ENCODE peak calls at places on chromosomes 13 and 19, in eight cellular contexts. D is NCI-H2081; J is cardiac fibroblast; F is IMR-90; R is foreskin melanocyte; Q is amniotic stem cell; B is NCI-H748 treated with DMSO at 0.1 percent for 48 hours; S is stimulated activated CD8-positive, alpha-beta memory T cell treated with anti-CD3 and anti-CD28 coated beads, Interleukin-12 subunit alpha, Interleukin-12 subunit beta, amount 100 ng/mL, for 1 hour. I is an unnamed sample.

GRCh38 chr13:76993473-76993872 is 1.6 kb downstream of the CLN5 start:
- DNase-seq in D (no peak), J (no peak), F (no peak), R (no peak), Q (no peak), B (no peak), S (no peak), I (no peak)

GRCh38 chr13:46687810-46688209 is 109.2 kb downstream of the ESD start:
- DNase-seq in D (peak), J (peak), F (peak), R (peak), Q (no peak), B (peak), S (no peak), I (no peak)

GRCh38 chr19:29365836-29366417 is 153.0 kb upstream of the UQCRFS1 start:
- DNase-seq in D (no peak), J (no peak), F (no peak), R (no peak), Q (no peak), B (no peak), S (no peak), I (no peak)

GRCh38 chr19:35703343-35703742 is 1.0 kb upstream of the ZBTB32 start:
- DNase-seq in D (no peak), J (no peak), F (no peak), R (no peak), Q (no peak), B (no peak), S (no peak), I (no peak)

GRCh38 chr13:85132986-85133385 is 666.2 kb downstream of the SLITRK6 start:
- DNase-seq in D (no peak), J (no peak), F (no peak), R (no peak), Q (no peak), B (no peak), S (no peak), I (no peak)

GRCh38 chr13:31485183-31485582 is 254.1 kb upstream of the RXFP2 start:
- DNase-seq in D (no peak), J (peak), F (no peak), R (no peak), Q (no peak), B (peak), S (no peak), I (no peak)

GRCh38 chr19:9321338-9321737 is 2.6 kb upstream of the ZNF559 start:
- DNase-seq in D (no peak), J (no peak), F (no peak), R (no peak), Q (no peak), B (no peak), S (no peak), I (no peak)

GRCh38 chr13:61706899-61707298 is 291.2 kb upstream of the PCDH20 start:
- DNase-seq in D (no peak), J (no peak), F (no peak), R (no peak), Q (no peak), B (no peak), S (no peak), I (no peak)

GRCh38 chr19:58570770-58571574 is 2.2 kb downstream of the MZF1 start:
- DNase-seq in D (no peak), J (no peak), F (no peak), R (no peak), Q (no peak), B (no peak), S (no peak), I (no peak)

GRCh38 chr19:19385900-19386339 is 19.6 kb upstream of the GATAD2A start:
- DNase-seq in D (peak), J (peak), F (no peak), R (no peak), Q (no peak), B (no peak), S (no peak), I (no peak)

GRCh38 chr19:10544753-10545251 is 1.1 kb downstream of the ATG4D start:
- DNase-seq in D (no peak), J (no peak), F (no peak), R (no peak), Q (no peak), B (no peak), S (no peak), I (no peak)

GRCh38 chr19:13463296-13463695 is 43.0 kb downstream of the CACNA1A start:
- DNase-seq in D (no peak), J (peak), F (peak), R (no peak), Q (no peak), B (no peak), S (no peak), I (no peak)

GRCh38 chr19:33622809-33623511 is 1.2 kb downstream of the CHST8 start:
- DNase-seq in D (no peak), J (peak), F (no peak), R (no peak), Q (no peak), B (no peak), S (no peak), I (no peak)

GRCh38 chr13:110185696-110186095 is 121.3 kb downstream of the COL4A1 start:
- DNase-seq in D (no peak), J (peak), F (peak), R (no peak), Q (no peak), B (no peak), S (no peak), I (peak)

GRCh38 chr13:96223231-96223630 is 133.3 kb downstream of the HS6ST3 start:
- DNase-seq in D (no peak), J (no peak), F (no peak), R (no peak), Q (no peak), B (no peak), S (no peak), I (no peak)

GRCh38 chr13:88670509-88670908 is 999.3 kb downstream of the SLITRK5 start:
- DNase-seq in D (no peak), J (no peak), F (no peak), R (no peak), Q (no peak), B (no peak), S (no peak), I (no peak)

GRCh38 chr13:58597552-58597951 is 966.0 kb downstream of the PCDH17 start:
- DNase-seq in D (no peak), J (no peak), F (no peak), R (no peak), Q (no peak), B (no peak), S (no peak), I (no peak)

I was measured in brain pericyte.